ENCODE peak calls at places on chromosome X, in seven cellular contexts. One of them, this sample, is unnamed.
A peak's percentile ranks its signal among the peaks of the same experiment; 100 is the strongest.

GRCh38 chrX:44384688-44385338 is 41.3 kb upstream of the EFHC2 start:
- DNase-seq in SK-N-SH: no peak
- DNase-seq in mucosa of descending colon: no peak
- DNase-seq in CD8-positive, alpha-beta memory T cell: no peak
- DNase-seq in upper lobe of right lung: no peak
- DNase-seq in tibial artery: no peak
- DNase-seq in foreskin keratinocyte: no peak
- DNase-seq in this sample: no peak

GRCh38 chrX:121146059-121146628 is 98.7 kb downstream of the GLUD2 start:
- DNase-seq in tibial artery: no peak
- DNase-seq in SK-N-SH: no peak
- DNase-seq in CD8-positive, alpha-beta memory T cell: no peak
- DNase-seq in foreskin keratinocyte: no peak
- DNase-seq in mucosa of descending colon: no peak
- DNase-seq in upper lobe of right lung: no peak
- DNase-seq in this sample: no peak

GRCh38 chrX:32195611-32196010 is 1015.7 kb downstream of the DMD start:
- DNase-seq in mucosa of descending colon: no peak
- DNase-seq in SK-N-SH: no peak
- DNase-seq in foreskin keratinocyte: no peak
- DNase-seq in tibial artery: no peak
- DNase-seq in CD8-positive, alpha-beta memory T cell: no peak
- DNase-seq in upper lobe of right lung: no peak
- DNase-seq in this sample: no peak

GRCh38 chrX:101478366-101478765 is 6.9 kb upstream of the ARMCX4 start:
- DNase-seq in foreskin keratinocyte: peak; percentile 4
- DNase-seq in tibial artery: no peak
- DNase-seq in upper lobe of right lung: no peak
- DNase-seq in CD8-positive, alpha-beta memory T cell: no peak
- DNase-seq in SK-N-SH: no peak
- DNase-seq in mucosa of descending colon: no peak
- DNase-seq in this sample: no peak

GRCh38 chrX:8668797-8669196 is 63.1 kb downstream of the ANOS1 start:
- DNase-seq in upper lobe of right lung: no peak
- DNase-seq in SK-N-SH: no peak
- DNase-seq in mucosa of descending colon: no peak
- DNase-seq in foreskin keratinocyte: no peak
- DNase-seq in tibial artery: no peak
- DNase-seq in CD8-positive, alpha-beta memory T cell: no peak
- DNase-seq in this sample: peak; percentile 51

GRCh38 chrX:140149761-140150160 is 184.4 kb upstream of the CXorf66 start:
- DNase-seq in mucosa of descending colon: no peak
- DNase-seq in tibial artery: no peak
- DNase-seq in foreskin keratinocyte: no peak
- DNase-seq in SK-N-SH: no peak
- DNase-seq in CD8-positive, alpha-beta memory T cell: no peak
- DNase-seq in upper lobe of right lung: no peak
- DNase-seq in this sample: no peak

GRCh38 chrX:12567857-12568256 is 223.4 kb upstream of the PRPS2 start:
- DNase-seq in mucosa of descending colon: no peak
- DNase-seq in upper lobe of right lung: no peak
- DNase-seq in tibial artery: no peak
- DNase-seq in foreskin keratinocyte: no peak
- DNase-seq in CD8-positive, alpha-beta memory T cell: no peak
- DNase-seq in SK-N-SH: peak; percentile 17
- DNase-seq in this sample: no peak

GRCh38 chrX:43592597-43592996 is 63.5 kb upstream of the MAOA start:
- DNase-seq in upper lobe of right lung: no peak
- DNase-seq in tibial artery: no peak
- DNase-seq in CD8-positive, alpha-beta memory T cell: no peak
- DNase-seq in mucosa of descending colon: no peak
- DNase-seq in SK-N-SH: no peak
- DNase-seq in foreskin keratinocyte: peak; percentile 26
- DNase-seq in this sample: no peak

GRCh38 chrX:23901805-23902204 is 5.9 kb downstream of the APOO start:
- DNase-seq in SK-N-SH: peak; percentile 49
- DNase-seq in CD8-positive, alpha-beta memory T cell: no peak
- DNase-seq in mucosa of descending colon: peak; percentile 85
- DNase-seq in upper lobe of right lung: no peak
- DNase-seq in tibial artery: peak; percentile 48
- DNase-seq in foreskin keratinocyte: peak; percentile 76
- DNase-seq in this sample: no peak

GRCh38 chrX:20059467-20060128 is 57.1 kb downstream of the MAP7D2 start:
- DNase-seq in SK-N-SH: no peak
- DNase-seq in CD8-positive, alpha-beta memory T cell: no peak
- DNase-seq in upper lobe of right lung: no peak
- DNase-seq in mucosa of descending colon: no peak
- DNase-seq in tibial artery: no peak
- DNase-seq in foreskin keratinocyte: no peak
- DNase-seq in this sample: no peak

GRCh38 chrX:20057479-20057878 is 59.2 kb downstream of the MAP7D2 start:
- DNase-seq in SK-N-SH: no peak
- DNase-seq in mucosa of descending colon: no peak
- DNase-seq in foreskin keratinocyte: no peak
- DNase-seq in CD8-positive, alpha-beta memory T cell: no peak
- DNase-seq in upper lobe of right lung: no peak
- DNase-seq in tibial artery: no peak
- DNase-seq in this sample: no peak

GRCh38 chrX:20053537-20053936 is 62.7 kb upstream of the BCLAF3 start:
- DNase-seq in CD8-positive, alpha-beta memory T cell: no peak
- DNase-seq in SK-N-SH: no peak
- DNase-seq in tibial artery: no peak
- DNase-seq in foreskin keratinocyte: no peak
- DNase-seq in upper lobe of right lung: no peak
- DNase-seq in mucosa of descending colon: no peak
- DNase-seq in this sample: no peak

GRCh38 chrX:20060961-20061868 is 55.5 kb downstream of the MAP7D2 start:
- DNase-seq in tibial artery: no peak
- DNase-seq in mucosa of descending colon: no peak
- DNase-seq in SK-N-SH: no peak
- DNase-seq in upper lobe of right lung: no peak
- DNase-seq in foreskin keratinocyte: no peak
- DNase-seq in CD8-positive, alpha-beta memory T cell: no peak
- DNase-seq in this sample: no peak

DNA sequence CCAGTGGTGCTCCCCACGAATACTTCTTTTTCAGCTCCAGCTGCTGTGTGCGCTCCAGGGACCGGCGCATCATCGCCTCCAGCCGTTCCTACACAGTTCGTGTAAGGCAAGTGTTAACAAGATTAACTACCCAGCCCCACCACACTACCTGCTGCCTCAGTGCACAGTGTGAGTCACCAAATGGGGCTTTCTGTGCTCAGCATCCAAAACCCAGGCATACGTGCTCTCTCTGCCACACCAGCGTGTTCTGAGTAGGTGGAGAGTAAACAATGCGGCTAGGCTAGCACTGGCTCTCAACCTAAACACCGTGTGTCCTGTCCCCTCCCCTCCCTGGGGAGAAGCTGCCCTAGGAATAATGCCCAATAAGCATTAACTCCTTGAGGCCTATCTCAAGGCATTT is 60.0 kb downstream of the MAP7D2 start:
- DNase-seq in CD8-positive, alpha-beta memory T cell: no peak
- DNase-seq in foreskin keratinocyte: peak; percentile 75
- DNase-seq in SK-N-SH: no peak
- DNase-seq in tibial artery: no peak
- DNase-seq in upper lobe of right lung: no peak
- DNase-seq in mucosa of descending colon: no peak
- DNase-seq in this sample: no peak
- H3K4me1 ChIP-seq in CD8-positive, alpha-beta memory T cell: no peaks in the 10 kb centered on the region
- H3K4me1 ChIP-seq in foreskin keratinocyte: no peaks in the 10 kb centered on the region
- H3K4me1 ChIP-seq in SK-N-SH: no peaks in the 10 kb centered on the region
- H3K4me1 ChIP-seq in tibial artery: no peaks in the 10 kb centered on the region
- H3K4me1 ChIP-seq in upper lobe of right lung: no peaks in the 10 kb centered on the region
- H3K4me1 ChIP-seq in mucosa of descending colon: no peaks in the 10 kb centered on the region
- H3K4me1 ChIP-seq in this sample: no peaks in the 10 kb centered on the region

GRCh38 chrX:65697915-65698796 is 30.7 kb downstream of the MSN start:
- DNase-seq in foreskin keratinocyte: peak; percentile 44
- DNase-seq in CD8-positive, alpha-beta memory T cell: peak; percentile 53
- DNase-seq in upper lobe of right lung: peak; percentile 82
- DNase-seq in tibial artery: peak; percentile 47
- DNase-seq in SK-N-SH: no peak
- DNase-seq in mucosa of descending colon: peak; percentile 42
- DNase-seq in this sample: peak; percentile 80
- H3K4me1 ChIP-seq in foreskin keratinocyte: peaks cover 26% of the 10 kb centered on the region
- H3K4me1 ChIP-seq in CD8-positive, alpha-beta memory T cell: peaks cover 90% of the 10 kb centered on the region
- H3K4me1 ChIP-seq in upper lobe of right lung: peaks cover 44% of the 10 kb centered on the region
- H3K4me1 ChIP-seq in tibial artery: peaks cover 26% of the 10 kb centered on the region
- H3K4me1 ChIP-seq in SK-N-SH: peaks cover 22% of the 10 kb centered on the region
- H3K4me1 ChIP-seq in mucosa of descending colon: no peaks in the 10 kb centered on the region
- H3K4me1 ChIP-seq in this sample: peaks cover 90% of the 10 kb centered on the region

DNA sequence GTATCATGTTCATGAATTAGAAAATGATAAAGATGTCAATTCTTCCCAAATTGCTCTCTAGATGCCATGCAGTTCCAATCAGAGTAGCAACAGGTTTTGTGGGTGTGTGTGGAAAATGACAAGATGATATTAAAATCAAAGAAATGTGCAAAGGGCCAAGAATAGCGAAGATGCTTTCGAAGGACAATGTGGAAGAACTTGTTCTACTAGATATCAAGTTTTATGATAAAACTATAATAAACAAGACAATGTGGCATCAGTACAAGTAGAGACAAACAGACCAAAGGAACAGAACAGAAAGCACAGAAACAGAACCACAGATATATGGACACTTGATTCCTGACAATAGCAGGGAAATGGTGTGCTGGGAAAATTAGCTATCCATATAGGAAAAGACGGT is 9.0 kb downstream of the TAB3 start:
- DNase-seq in SK-N-SH: no peak
- DNase-seq in upper lobe of right lung: no peak
- DNase-seq in foreskin keratinocyte: no peak
- DNase-seq in CD8-positive, alpha-beta memory T cell: no peak
- DNase-seq in mucosa of descending colon: no peak
- DNase-seq in tibial artery: no peak
- DNase-seq in this sample: no peak
- H3K4me1 ChIP-seq in SK-N-SH: no peaks in the 10 kb centered on the region
- H3K4me1 ChIP-seq in upper lobe of right lung: no peaks in the 10 kb centered on the region
- H3K4me1 ChIP-seq in foreskin keratinocyte: peaks cover 34% of the 10 kb centered on the region
- H3K4me1 ChIP-seq in CD8-positive, alpha-beta memory T cell: no peaks in the 10 kb centered on the region
- H3K4me1 ChIP-seq in mucosa of descending colon: no peaks in the 10 kb centered on the region
- H3K4me1 ChIP-seq in tibial artery: no peaks in the 10 kb centered on the region
- H3K4me1 ChIP-seq in this sample: no peaks in the 10 kb centered on the region

GRCh38 chrX:78329486-78329885 is 2.1 kb upstream of the CYSLTR1 start:
- DNase-seq in mucosa of descending colon: no peak
- DNase-seq in foreskin keratinocyte: no peak
- DNase-seq in tibial artery: no peak
- DNase-seq in CD8-positive, alpha-beta memory T cell: no peak
- DNase-seq in SK-N-SH: no peak
- DNase-seq in upper lobe of right lung: no peak
- DNase-seq in this sample: no peak
- H3K4me1 ChIP-seq in mucosa of descending colon: no peaks in the 10 kb centered on the region
- H3K4me1 ChIP-seq in foreskin keratinocyte: no peaks in the 10 kb centered on the region
- H3K4me1 ChIP-seq in tibial artery: no peaks in the 10 kb centered on the region
- H3K4me1 ChIP-seq in CD8-positive, alpha-beta memory T cell: peaks cover 27% of the 10 kb centered on the region
- H3K4me1 ChIP-seq in SK-N-SH: no peaks in the 10 kb centered on the region
- H3K4me1 ChIP-seq in upper lobe of right lung: no peaks in the 10 kb centered on the region
- H3K4me1 ChIP-seq in this sample: no peaks in the 10 kb centered on the region

DNA sequence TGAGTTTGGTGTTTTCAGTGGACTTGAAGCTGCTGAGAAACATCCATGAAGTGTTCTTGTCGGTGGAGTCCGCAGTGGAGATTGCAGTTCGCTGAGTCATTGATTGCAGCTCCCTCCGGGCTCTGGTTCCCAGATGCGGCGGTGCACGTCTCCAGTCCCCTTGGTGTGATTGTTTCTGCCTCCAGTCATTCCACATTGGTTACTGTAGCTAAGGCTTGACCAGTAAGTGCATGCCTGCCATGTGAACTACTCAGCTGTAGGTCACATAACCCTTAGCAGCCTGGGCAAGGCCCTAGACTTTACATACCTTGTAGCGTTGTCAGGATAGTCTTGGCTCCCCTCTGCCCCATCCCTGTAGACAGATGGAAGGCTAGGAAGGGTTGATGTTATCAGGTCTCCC is 53.8 kb upstream of the CLCN4 start:
- DNase-seq in SK-N-SH: no peak
- DNase-seq in CD8-positive, alpha-beta memory T cell: no peak
- DNase-seq in mucosa of descending colon: no peak
- DNase-seq in tibial artery: no peak
- DNase-seq in foreskin keratinocyte: no peak
- DNase-seq in upper lobe of right lung: no peak
- DNase-seq in this sample: no peak
- H3K4me1 ChIP-seq in SK-N-SH: no peaks in the 10 kb centered on the region
- H3K4me1 ChIP-seq in CD8-positive, alpha-beta memory T cell: peaks cover 37% of the 10 kb centered on the region
- H3K4me1 ChIP-seq in mucosa of descending colon: peaks cover 6% of the 10 kb centered on the region
- H3K4me1 ChIP-seq in tibial artery: peaks cover 13% of the 10 kb centered on the region
- H3K4me1 ChIP-seq in foreskin keratinocyte: peaks cover 7% of the 10 kb centered on the region
- H3K4me1 ChIP-seq in upper lobe of right lung: peaks cover 11% of the 10 kb centered on the region
- H3K4me1 ChIP-seq in this sample: peaks cover 5% of the 10 kb centered on the region

GRCh38 chrX:48806088-48806487 is 4.2 kb downstream of the HDAC6 start:
- DNase-seq in upper lobe of right lung: no peak
- DNase-seq in tibial artery: no peak
- DNase-seq in CD8-positive, alpha-beta memory T cell: no peak
- DNase-seq in SK-N-SH: no peak
- DNase-seq in mucosa of descending colon: no peak
- DNase-seq in foreskin keratinocyte: no peak
- DNase-seq in this sample: no peak
- H3K4me1 ChIP-seq in upper lobe of right lung: no peaks in the 10 kb centered on the region
- H3K4me1 ChIP-seq in tibial artery: no peaks in the 10 kb centered on the region
- H3K4me1 ChIP-seq in CD8-positive, alpha-beta memory T cell: no peaks in the 10 kb centered on the region
- H3K4me1 ChIP-seq in SK-N-SH: peaks cover 4% of the 10 kb centered on the region
- H3K4me1 ChIP-seq in mucosa of descending colon: no peaks in the 10 kb centered on the region
- H3K4me1 ChIP-seq in foreskin keratinocyte: no peaks in the 10 kb centered on the region
- H3K4me1 ChIP-seq in this sample: no peaks in the 10 kb centered on the region

GRCh38 chrX:129739591-129739990 is 812 bp downstream of the XPNPEP2 start:
- DNase-seq in upper lobe of right lung: no peak
- DNase-seq in SK-N-SH: no peak
- DNase-seq in foreskin keratinocyte: no peak
- DNase-seq in tibial artery: no peak
- DNase-seq in CD8-positive, alpha-beta memory T cell: no peak
- DNase-seq in mucosa of descending colon: no peak
- DNase-seq in this sample: no peak
- H3K4me1 ChIP-seq in upper lobe of right lung: no peaks in the 10 kb centered on the region
- H3K4me1 ChIP-seq in SK-N-SH: no peaks in the 10 kb centered on the region
- H3K4me1 ChIP-seq in foreskin keratinocyte: no peaks in the 10 kb centered on the region
- H3K4me1 ChIP-seq in tibial artery: no peaks in the 10 kb centered on the region
- H3K4me1 ChIP-seq in CD8-positive, alpha-beta memory T cell: peaks cover 37% of the 10 kb centered on the region
- H3K4me1 ChIP-seq in mucosa of descending colon: no peaks in the 10 kb centered on the region
- H3K4me1 ChIP-seq in this sample: no peaks in the 10 kb centered on the region